ENCODE peak calls at places on chromosomes 2 and 18, in seven cellular contexts. One of them, this sample, is unnamed.

GRCh38 chr18:10402876-10403559 is 51.4 kb upstream of the APCDD1 start:
- DNase-seq in NT2/D1: no peak
- DNase-seq in HCT116: no peak
- DNase-seq in SK-N-SH: no peak
- DNase-seq in K562: no peak
- DNase-seq in HepG2: no peak
- DNase-seq in GM12878: no peak
- DNase-seq in this sample: no peak

GRCh38 chr2:16221461-16222010 is 281.2 kb downstream of the MYCN start:
- DNase-seq in NT2/D1: no peak
- DNase-seq in HCT116: no peak
- DNase-seq in SK-N-SH: no peak
- DNase-seq in K562: no peak
- DNase-seq in HepG2: no peak
- DNase-seq in GM12878: no peak
- DNase-seq in this sample: no peak

GRCh38 chr2:23414106-23414505 is 29.1 kb downstream of the KLHL29 start:
- DNase-seq in NT2/D1: no peak
- DNase-seq in HCT116: no peak
- DNase-seq in SK-N-SH: no peak
- DNase-seq in K562: no peak
- DNase-seq in HepG2: no peak
- DNase-seq in GM12878: no peak
- DNase-seq in this sample: no peak

GRCh38 chr18:24792164-24792563 is 331.7 kb downstream of the HRH4 start:
- DNase-seq in NT2/D1: no peak
- DNase-seq in HCT116: no peak
- DNase-seq in SK-N-SH: no peak
- DNase-seq in K562: no peak
- DNase-seq in HepG2: no peak
- DNase-seq in GM12878: no peak
- DNase-seq in this sample: no peak

GRCh38 chr2:44938287-44939073 is 3.0 kb upstream of the SIX3 start:
- DNase-seq in NT2/D1: no peak
- DNase-seq in HCT116: no peak
- DNase-seq in SK-N-SH: peak; percentile 70
- DNase-seq in K562: no peak
- DNase-seq in HepG2: peak; percentile 26
- DNase-seq in GM12878: no peak
- DNase-seq in this sample: peak; percentile 80

GRCh38 chr2:178298785-178299212 is 104.5 kb downstream of the OSBPL6 start:
- DNase-seq in NT2/D1: no peak
- DNase-seq in HCT116: peak; percentile 32
- DNase-seq in SK-N-SH: no peak
- DNase-seq in K562: no peak
- DNase-seq in HepG2: no peak
- DNase-seq in GM12878: no peak
- DNase-seq in this sample: no peak

GRCh38 chr2:45315881-45316280 is 295.2 kb downstream of the SRBD1 start:
- DNase-seq in NT2/D1: no peak
- DNase-seq in HCT116: no peak
- DNase-seq in SK-N-SH: no peak
- DNase-seq in K562: no peak
- DNase-seq in HepG2: no peak
- DNase-seq in GM12878: no peak
- DNase-seq in this sample: no peak

GRCh38 chr2:74181739-74182138 is 3.1 kb upstream of the MOB1A start:
- DNase-seq in NT2/D1: no peak
- DNase-seq in HCT116: no peak
- DNase-seq in SK-N-SH: peak; percentile 41
- DNase-seq in K562: peak; percentile 60
- DNase-seq in HepG2: no peak
- DNase-seq in GM12878: peak; percentile 86
- DNase-seq in this sample: no peak

GRCh38 chr2:218582085-218582484 is 13.4 kb downstream of the CNOT9 start:
- DNase-seq in NT2/D1: no peak
- DNase-seq in HCT116: no peak
- DNase-seq in SK-N-SH: no peak
- DNase-seq in K562: no peak
- DNase-seq in HepG2: no peak
- DNase-seq in GM12878: no peak
- DNase-seq in this sample: no peak

GRCh38 chr2:216074794-216075193 is 6.8 kb downstream of the PECR start:
- DNase-seq in NT2/D1: no peak
- DNase-seq in HCT116: no peak
- DNase-seq in SK-N-SH: no peak
- DNase-seq in K562: no peak
- DNase-seq in HepG2: no peak
- DNase-seq in GM12878: no peak
- DNase-seq in this sample: no peak

GRCh38 chr2:11500702-11501303 is 33.0 kb upstream of the GREB1 start:
- DNase-seq in NT2/D1: no peak
- DNase-seq in HCT116: no peak
- DNase-seq in SK-N-SH: no peak
- DNase-seq in K562: no peak
- DNase-seq in HepG2: no peak
- DNase-seq in GM12878: peak; percentile 45
- DNase-seq in this sample: no peak

GRCh38 chr2:218448934-218449333 is 30.0 kb downstream of the VIL1 start:
- DNase-seq in NT2/D1: no peak
- DNase-seq in HCT116: no peak
- DNase-seq in SK-N-SH: no peak
- DNase-seq in K562: peak; percentile 46
- DNase-seq in HepG2: peak; percentile 86
- DNase-seq in GM12878: no peak
- DNase-seq in this sample: no peak

GRCh38 chr18:13511961-13512572 is 214.3 kb downstream of the FAM210A start:
- DNase-seq in NT2/D1: no peak
- DNase-seq in HCT116: no peak
- DNase-seq in SK-N-SH: no peak
- DNase-seq in K562: no peak
- DNase-seq in HepG2: no peak
- DNase-seq in GM12878: no peak
- DNase-seq in this sample: no peak

GRCh38 chr2:147231607-147232006 is 613.2 kb upstream of the ACVR2A start:
- DNase-seq in NT2/D1: no peak
- DNase-seq in HCT116: no peak
- DNase-seq in SK-N-SH: no peak
- DNase-seq in K562: no peak
- DNase-seq in HepG2: no peak
- DNase-seq in GM12878: no peak
- DNase-seq in this sample: no peak

GRCh38 chr2:147227313-147227712 is 617.5 kb upstream of the ACVR2A start:
- DNase-seq in NT2/D1: no peak
- DNase-seq in HCT116: no peak
- DNase-seq in SK-N-SH: no peak
- DNase-seq in K562: no peak
- DNase-seq in HepG2: no peak
- DNase-seq in GM12878: no peak
- DNase-seq in this sample: no peak

GRCh38 chr2:147231081-147231480 is 613.7 kb upstream of the ACVR2A start:
- DNase-seq in NT2/D1: no peak
- DNase-seq in HCT116: no peak
- DNase-seq in SK-N-SH: no peak
- DNase-seq in K562: no peak
- DNase-seq in HepG2: no peak
- DNase-seq in GM12878: no peak
- DNase-seq in this sample: no peak

GRCh38 chr2:147236601-147237000 is 608.2 kb upstream of the ACVR2A start:
- DNase-seq in NT2/D1: no peak
- DNase-seq in HCT116: no peak
- DNase-seq in SK-N-SH: no peak
- DNase-seq in K562: no peak
- DNase-seq in HepG2: no peak
- DNase-seq in GM12878: no peak
- DNase-seq in this sample: no peak

GRCh38 chr2:147232225-147232669 is 612.6 kb upstream of the ACVR2A start:
- DNase-seq in NT2/D1: no peak
- DNase-seq in HCT116: no peak
- DNase-seq in SK-N-SH: no peak
- DNase-seq in K562: no peak
- DNase-seq in HepG2: no peak
- DNase-seq in GM12878: no peak
- DNase-seq in this sample: no peak
- TF ChIP-seq YY1 in NT2/D1: no peak
- TF ChIP-seq YY1 in HCT116: no peak
- TF ChIP-seq YY1 in SK-N-SH: no peak
- TF ChIP-seq YY1 in K562: no peak
- TF ChIP-seq YY1 in HepG2: no peak
- TF ChIP-seq YY1 in GM12878: no peak
- TF ChIP-seq YY1 in this sample: no peak

GRCh38 chr2:54584598-54584997 is 128.5 kb downstream of the SPTBN1 start:
- DNase-seq in NT2/D1: no peak
- DNase-seq in HCT116: no peak
- DNase-seq in SK-N-SH: no peak
- DNase-seq in K562: no peak
- DNase-seq in HepG2: no peak
- DNase-seq in GM12878: no peak
- DNase-seq in this sample: no peak
- TF ChIP-seq YY1 in NT2/D1: no peak
- TF ChIP-seq YY1 in HCT116: no peak
- TF ChIP-seq YY1 in SK-N-SH: no peak
- TF ChIP-seq YY1 in K562: no peak
- TF ChIP-seq YY1 in HepG2: no peak
- TF ChIP-seq YY1 in GM12878: no peak
- TF ChIP-seq YY1 in this sample: no peak

GRCh38 chr2:60413819-60414178 is 139.7 kb downstream of the BCL11A start:
- DNase-seq in NT2/D1: no peak
- DNase-seq in HCT116: no peak
- DNase-seq in SK-N-SH: no peak
- DNase-seq in K562: no peak
- DNase-seq in HepG2: no peak
- DNase-seq in GM12878: peak; percentile 78
- DNase-seq in this sample: no peak
- TF ChIP-seq YY1 in NT2/D1: no peak
- TF ChIP-seq YY1 in HCT116: no peak
- TF ChIP-seq YY1 in SK-N-SH: no peak
- TF ChIP-seq YY1 in K562: no peak
- TF ChIP-seq YY1 in HepG2: no peak
- TF ChIP-seq YY1 in GM12878: no peak
- TF ChIP-seq YY1 in this sample: no peak

DNA sequence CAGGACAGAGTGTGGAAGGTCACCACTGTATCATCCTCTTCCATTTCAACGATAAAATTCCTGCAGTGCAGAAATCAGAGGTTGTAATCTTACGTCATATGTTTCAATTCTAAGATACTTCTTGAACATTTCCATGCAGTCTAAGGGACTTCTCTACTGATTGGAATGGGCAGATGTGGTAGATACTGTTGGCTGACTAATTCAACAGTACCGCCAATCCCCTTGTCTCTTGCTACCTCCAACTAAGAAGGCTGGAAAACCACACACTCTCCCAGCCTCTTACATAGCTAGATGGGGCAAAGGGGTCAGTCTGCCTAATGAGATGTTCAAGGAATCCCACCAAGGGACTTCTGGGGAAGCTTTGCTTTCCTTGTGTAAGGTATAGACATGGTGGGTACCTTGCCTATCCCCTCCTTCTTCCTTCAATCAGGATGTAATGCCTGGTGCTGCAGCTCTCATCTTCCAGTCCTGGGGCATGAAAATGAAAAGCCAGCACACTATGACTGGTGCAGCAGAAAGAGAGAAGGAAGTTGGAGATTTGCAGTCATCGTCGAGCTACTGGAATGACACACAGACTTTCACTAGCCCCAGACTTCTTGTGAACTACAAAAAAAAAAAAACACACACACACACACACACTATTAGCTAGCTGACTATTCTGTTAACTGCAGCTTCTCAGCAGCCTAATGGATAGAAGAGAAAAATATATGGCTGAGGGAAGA is 84.1 kb downstream of the ALPK2 start:
- DNase-seq in NT2/D1: no peak
- DNase-seq in HCT116: no peak
- DNase-seq in SK-N-SH: no peak
- DNase-seq in K562: no peak
- DNase-seq in HepG2: no peak
- DNase-seq in GM12878: no peak
- DNase-seq in this sample: no peak
- TF ChIP-seq YY1 in NT2/D1: no peak
- TF ChIP-seq YY1 in HCT116: no peak
- TF ChIP-seq YY1 in SK-N-SH: no peak
- TF ChIP-seq YY1 in K562: no peak
- TF ChIP-seq YY1 in HepG2: no peak
- TF ChIP-seq YY1 in GM12878: no peak
- TF ChIP-seq YY1 in this sample: no peak

DNA sequence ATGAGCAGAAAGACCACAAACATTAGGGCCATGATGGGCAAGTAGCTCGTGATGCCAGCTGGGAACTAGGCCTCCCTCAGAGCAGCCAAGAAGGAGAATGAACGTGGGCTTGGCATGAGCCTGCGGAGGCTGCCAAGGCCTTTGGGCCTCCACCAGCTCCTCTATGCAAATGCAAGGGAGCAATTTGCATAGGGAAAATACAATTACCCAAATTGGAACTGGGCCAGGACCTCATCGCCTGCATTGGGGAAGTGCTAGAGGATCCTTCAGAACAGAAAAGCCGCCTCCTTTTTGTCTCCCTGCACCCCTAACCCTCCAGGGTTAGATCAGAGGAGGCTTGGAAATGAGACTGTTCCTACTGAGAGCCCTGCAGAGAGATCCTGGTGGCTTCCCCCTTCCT is 326.4 kb downstream of the SMAD2 start:
- DNase-seq in NT2/D1: no peak
- DNase-seq in HCT116: no peak
- DNase-seq in SK-N-SH: no peak
- DNase-seq in K562: no peak
- DNase-seq in HepG2: no peak
- DNase-seq in GM12878: no peak
- DNase-seq in this sample: no peak
- TF ChIP-seq YY1 in NT2/D1: no peak
- TF ChIP-seq YY1 in HCT116: no peak
- TF ChIP-seq YY1 in SK-N-SH: no peak
- TF ChIP-seq YY1 in K562: no peak
- TF ChIP-seq YY1 in HepG2: no peak
- TF ChIP-seq YY1 in GM12878: no peak
- TF ChIP-seq YY1 in this sample: no peak

GRCh38 chr2:159946326-159946992 is 116.0 kb downstream of the PLA2R1 start:
- DNase-seq in NT2/D1: no peak
- DNase-seq in HCT116: no peak
- DNase-seq in SK-N-SH: no peak
- DNase-seq in K562: no peak
- DNase-seq in HepG2: no peak
- DNase-seq in GM12878: no peak
- DNase-seq in this sample: no peak

GRCh38 chr2:159939946-159940345 is 122.5 kb downstream of the PLA2R1 start:
- DNase-seq in NT2/D1: no peak
- DNase-seq in HCT116: peak; percentile 6
- DNase-seq in SK-N-SH: peak; percentile 36
- DNase-seq in K562: no peak
- DNase-seq in HepG2: peak; percentile 25
- DNase-seq in GM12878: peak; percentile 32
- DNase-seq in this sample: no peak

GRCh38 chr2:159941729-159942128 is 120.7 kb downstream of the PLA2R1 start:
- DNase-seq in NT2/D1: no peak
- DNase-seq in HCT116: no peak
- DNase-seq in SK-N-SH: no peak
- DNase-seq in K562: no peak
- DNase-seq in HepG2: no peak
- DNase-seq in GM12878: no peak
- DNase-seq in this sample: no peak

GRCh38 chr2:159942149-159942548 is 120.3 kb downstream of the PLA2R1 start:
- DNase-seq in NT2/D1: no peak
- DNase-seq in HCT116: no peak
- DNase-seq in SK-N-SH: no peak
- DNase-seq in K562: no peak
- DNase-seq in HepG2: no peak
- DNase-seq in GM12878: no peak
- DNase-seq in this sample: no peak

GRCh38 chr2:159944874-159945273 is 117.5 kb downstream of the PLA2R1 start:
- DNase-seq in NT2/D1: no peak
- DNase-seq in HCT116: no peak
- DNase-seq in SK-N-SH: no peak
- DNase-seq in K562: no peak
- DNase-seq in HepG2: no peak
- DNase-seq in GM12878: no peak
- DNase-seq in this sample: no peak
- TF ChIP-seq YY1 in NT2/D1: no peak
- TF ChIP-seq YY1 in HCT116: no peak
- TF ChIP-seq YY1 in SK-N-SH: no peak
- TF ChIP-seq YY1 in K562: no peak
- TF ChIP-seq YY1 in HepG2: no peak
- TF ChIP-seq YY1 in GM12878: no peak
- TF ChIP-seq YY1 in this sample: no peak

This sample was measured in H1.